ENCODE peak calls at places on chromosome 11, in ten cellular contexts. Q is stimulated activated naive CD8-positive, alpha-beta T cell treated with anti-CD3 and anti-CD28 coated beads, Interleukin-15, Interleukin-2, amounts not matched to agents 100 U/mL and 50 U/mL, for 24 hours; T is GM19239; F is Daoy; R is T-cell; P is effector CD4-positive, alpha-beta T cell; L is stromal cell of bone marrow; J is T1000; K is stimulated activated CD4-positive, alpha-beta T cell treated with anti-CD3 and anti-CD28 coated beads, Interleukin-2, amount 100 ng/mL, for 48 hours; N is EL. I is an unnamed sample.

GRCh38 chr11:23723861-23724260 is 773.0 kb upstream of the LUZP2 start:
- DNase-seq in Q (no peak), T (no peak), F (no peak), R (no peak), P (no peak), L (no peak), J (no peak), K (no peak), N (no peak), I (no peak)

GRCh38 chr11:45107051-45107450 is 39.4 kb upstream of the PRDM11 start:
- DNase-seq in Q (no peak), T (no peak), F (no peak), R (no peak), P (no peak), L (no peak), J (no peak), K (no peak), N (no peak), I (no peak)

GRCh38 chr11:35615911-35616900 is 2.1 kb upstream of the FJX1 start:
- DNase-seq in Q (peak; percentile 9), T (peak; percentile 28), F (peak; percentile 71), R (no peak), P (peak; percentile 16), L (no peak), J (no peak), K (no peak), N (peak; percentile 66), I (peak; percentile 26)

GRCh38 chr11:126336646-126337045 is 18.8 kb upstream of the ST3GAL4 start:
- DNase-seq in Q (no peak), T (no peak), F (no peak), R (no peak), P (no peak), L (no peak), J (no peak), K (no peak), N (no peak), I (no peak)

GRCh38 chr11:124748481-124749338 is 3.3 kb downstream of the VSIG2 start:
- DNase-seq in Q (no peak), T (no peak), F (no peak), R (no peak), P (no peak), L (no peak), J (no peak), K (no peak), N (peak; percentile 61), I (no peak)

GRCh38 chr11:72573380-72573949 is 100.8 kb downstream of the PDE2A start:
- DNase-seq in Q (peak; percentile 56), T (no peak), F (peak; percentile 48), R (no peak), P (no peak), L (no peak), J (no peak), K (no peak), N (peak; percentile 43), I (no peak)

GRCh38 chr11:117823941-117824420 is 563 bp downstream of the FXYD2 start:
- DNase-seq in Q (peak; percentile 39), T (no peak), F (peak; percentile 36), R (no peak), P (no peak), L (no peak), J (no peak), K (no peak), N (no peak), I (no peak)

GRCh38 chr11:36736103-36736502 is 138.1 kb upstream of the RAG2 start:
- DNase-seq in Q (no peak), T (no peak), F (no peak), R (no peak), P (no peak), L (no peak), J (no peak), K (no peak), N (no peak), I (no peak)

GRCh38 chr11:12706531-12707499 is 32.6 kb downstream of the TEAD1 start:
- DNase-seq in Q (no peak), T (no peak), F (peak; percentile 35), R (no peak), P (no peak), L (no peak), J (no peak), K (no peak), N (no peak), I (no peak)

GRCh38 chr11:9697766-9698165 is 33.9 kb downstream of the SWAP70 start:
- DNase-seq in Q (no peak), T (no peak), F (no peak), R (no peak), P (no peak), L (no peak), J (no peak), K (no peak), N (no peak), I (no peak)

GRCh38 chr11:71489311-71490043 is 36.5 kb downstream of the NADSYN1 start:
- DNase-seq in Q (peak; percentile 80), T (peak; percentile 54), F (peak; percentile 89), R (no peak), P (no peak), L (no peak), J (no peak), K (peak; percentile 57), N (peak; percentile 65), I (no peak)

GRCh38 chr11:46279393-46280099 is 2.1 kb downstream of the CREB3L1 start:
- DNase-seq in Q (no peak), T (no peak), F (peak; percentile 72), R (no peak), P (no peak), L (peak; percentile 55), J (no peak), K (no peak), N (peak; percentile 79), I (no peak)

GRCh38 chr11:63564056-63564784 is 1.0 kb upstream of the PLAAT2 start:
- DNase-seq in Q (no peak), T (peak; percentile 54), F (no peak), R (no peak), P (no peak), L (no peak), J (no peak), K (no peak), N (no peak), I (no peak)

GRCh38 chr11:72141066-72141465 is 5.5 kb downstream of the FOLR3 start:
- DNase-seq in Q (peak; percentile 23), T (no peak), F (peak; percentile 85), R (no peak), P (no peak), L (peak; percentile 86), J (peak; percentile 58), K (peak; percentile 13), N (peak; percentile 97), I (no peak)

GRCh38 chr11:114193730-114194674 is 102.2 kb upstream of the NNMT start:
- DNase-seq in Q (no peak), T (no peak), F (no peak), R (no peak), P (no peak), L (no peak), J (no peak), K (no peak), N (no peak), I (no peak)

GRCh38 chr11:14480716-14481115 is 18.9 kb downstream of the COPB1 start:
- DNase-seq in Q (no peak), T (no peak), F (no peak), R (no peak), P (no peak), L (no peak), J (no peak), K (no peak), N (no peak), I (no peak)

GRCh38 chr11:57568330-57568766 is 876 bp upstream of the UBE2L6 start:
- DNase-seq in Q (peak; percentile 94), T (no peak), F (no peak), R (peak; percentile 83), P (peak; percentile 84), L (peak; percentile 59), J (no peak), K (peak; percentile 92), N (peak; percentile 80), I (no peak)

GRCh38 chr11:63906585-63906984 is 10.4 kb downstream of the RCOR2 start:
- DNase-seq in Q (peak; percentile 65), T (no peak), F (no peak), R (peak; percentile 41), P (peak; percentile 55), L (no peak), J (no peak), K (peak; percentile 30), N (no peak), I (no peak)